ENCODE peak calls at places on chromosomes 13 and 19, in four cellular contexts. L is stimulated activated naive CD8-positive, alpha-beta T cell treated with anti-CD3 and anti-CD28 coated beads, Interleukin-15, Interleukin-2, amounts not matched to agents 100 U/mL and 50 U/mL, for 24 hours; V is T-helper 2 cell treated with Interferon-gamma antibody and Interleukin-4, amounts not matched to agents 5 μg/mL and 100 μg/mL, for 36 hours; E is AG09319. B is an unnamed sample.

GRCh38 chr19:604355-604754 is 14.7 kb downstream of the HCN2 start:
- DNase-seq in L (peak; percentile 71), E (no peak), V (peak; percentile 32), B (no peak)

GRCh38 chr19:48501446-48501960 is 10.1 kb downstream of the LMTK3 start:
- DNase-seq in L (peak; percentile 60), E (no peak), V (peak; percentile 38), B (no peak)

GRCh38 chr19:49911381-49912145 is 14.9 kb upstream of the IL4I1 start:
- DNase-seq in L (peak; percentile 39), V (peak; percentile 44), E (no peak), B (no peak)

GRCh38 chr19:38057954-38058690 is 151.1 kb downstream of the SIPA1L3 start:
- DNase-seq in L (no peak), E (no peak), V (no peak), B (no peak)

GRCh38 chr19:39814595-39814994 is 19.4 kb downstream of the DYRK1B start:
- DNase-seq in E (no peak), V (no peak), L (no peak), B (no peak)

GRCh38 chr13:49655906-49656305 is 27.6 kb downstream of the ARL11 start:
- DNase-seq in E (no peak), L (no peak), V (no peak), B (no peak)

GRCh38 chr13:99287544-99287943 is 19.7 kb downstream of the GPR183 start:
- DNase-seq in V (no peak), E (no peak), L (no peak), B (no peak)

GRCh38 chr13:46551410-46552301 is 1.3 kb upstream of the LRCH1 start:
- DNase-seq in L (peak; percentile 82), V (peak; percentile 43), E (no peak), B (peak; percentile 31)

GRCh38 chr13:28744656-28745055 is 25.9 kb upstream of the SLC46A3 start:
- DNase-seq in V (no peak), E (no peak), L (no peak), B (peak; percentile 63)

GRCh38 chr13:79483302-79483701 is 2.3 kb downstream of the NDFIP2 start:
- DNase-seq in E (no peak), V (no peak), L (no peak), B (no peak)

GRCh38 chr13:38093425-38093824 is 223.9 kb upstream of the TRPC4 start:
- DNase-seq in V (no peak), L (no peak), E (no peak), B (no peak)

GRCh38 chr13:29104461-29104860 is 284.3 kb downstream of the MTUS2 start:
- DNase-seq in E (no peak), L (no peak), V (no peak), B (no peak)

B was measured in KG1.